ENCODE peak calls at places on chromosomes 13 and 19, in seven cellular contexts. F, D, Z, K, X, U and C are unnamed samples. For H3K4me1, the result is how much of the 10 kb centered on the place peaks cover.

GRCh38 chr13:35704331-35704730 is 227.8 kb upstream of the MAB21L1 start:
- DNase-seq in F (no peak), D (no peak), K (peak), Z (no peak), X (no peak), U (no peak), C (no peak)

GRCh38 chr19:28166025-28166424 is 1046.9 kb downstream of the UQCRFS1 start:
- DNase-seq in F (no peak), D (no peak), X (no peak), U (no peak), Z (no peak), K (no peak), C (no peak)

GRCh38 chr13:30752991-30753616 is 17.8 kb downstream of the ALOX5AP start:
- DNase-seq in U (no peak), Z (no peak), F (no peak), D (no peak), K (no peak), X (no peak), C (peak)

GRCh38 chr19:3047307-3048189 is 14.7 kb downstream of the TLE5 start:
- DNase-seq in F (peak), K (peak), U (peak), Z (peak), D (peak), X (peak), C (peak)

GRCh38 chr19:48607359-48607755 is 815 bp downstream of the SPACA4 start:
- DNase-seq in X (no peak), D (no peak), K (no peak), U (no peak), Z (no peak), F (no peak), C (no peak)

GRCh38 chr19:16760990-16761389 is 41.3 kb downstream of the NWD1 start:
- DNase-seq in D (no peak), F (no peak), U (no peak), X (no peak), Z (no peak), K (no peak), C (no peak)

GRCh38 chr13:39016789-39017188 is 21.1 kb downstream of the PROSER1 start:
- DNase-seq in D (no peak), U (no peak), F (peak), X (no peak), K (no peak), Z (no peak), C (no peak)

GRCh38 chr13:42272115-42272756 is at the start of gene AKAP11:
- DNase-seq in U (peak), X (no peak), F (peak), D (no peak), Z (peak), K (peak), C (peak)

GRCh38 chr19:29603308-29603707 is 2.8 kb upstream of the POP4 start:
- DNase-seq in U (no peak), D (no peak), Z (peak), F (no peak), X (no peak), K (no peak), C (no peak)

GRCh38 chr13:25980255-25980654 is 71.6 kb downstream of the SHISA2 start:
- DNase-seq in U (no peak), X (no peak), F (peak), K (no peak), Z (no peak), D (no peak), C (no peak)

GRCh38 chr19:40144151-40144550 is 47.1 kb upstream of the MAP3K10 start:
- DNase-seq in F (no peak), Z (no peak), X (no peak), U (no peak), D (no peak), K (no peak), C (peak)

GRCh38 chr19:1173160-1173844 is 766 bp downstream of the SBNO2 start:
- DNase-seq in D (peak), X (no peak), K (peak), U (no peak), F (no peak), Z (peak), C (no peak)

GRCh38 chr13:95288899-95289500 is 12.3 kb downstream of the ABCC4 start:
- DNase-seq in D (no peak), Z (no peak), F (no peak), X (no peak), U (no peak), K (no peak), C (no peak)

GRCh38 chr13:79457948-79458347 is 23.0 kb upstream of the NDFIP2 start:
- DNase-seq in Z (no peak), X (no peak), U (no peak), K (no peak), D (no peak), F (peak), C (no peak)

GRCh38 chr13:77863037-77863630 is 55.5 kb downstream of the EDNRB start:
- DNase-seq in X (no peak), D (no peak), K (no peak), Z (no peak), F (no peak), U (no peak), C (no peak)

GRCh38 chr19:1856698-1857603 is 6.4 kb downstream of the KLF16 start:
- DNase-seq in D (peak), U (no peak), X (no peak), F (peak), Z (peak), K (peak), C (no peak)

GRCh38 chr19:15038304-15038703 is 11.0 kb upstream of the CASP14 start:
- DNase-seq in F (no peak), U (no peak), K (no peak), Z (no peak), X (no peak), D (no peak), C (no peak)

GRCh38 chr13:53142301-53142700 is 113.7 kb downstream of the OLFM4 start:
- DNase-seq in F (peak), Z (no peak), X (no peak), D (no peak), K (no peak), U (no peak), C (no peak)

GRCh38 chr19:39236527-39236926 is 8.3 kb downstream of the IFNL3 start:
- DNase-seq in F (no peak), U (no peak), K (no peak), X (no peak), Z (no peak), D (no peak), C (no peak)

GRCh38 chr13:39250440-39250839 is 212.2 kb downstream of the NHLRC3 start:
- DNase-seq in Z (no peak), U (no peak), X (no peak), K (no peak), D (no peak), F (no peak), C (no peak)

GRCh38 chr19:52270266-52270885 is 989 bp downstream of the ZNF766 start:
- DNase-seq in U (no peak), K (no peak), F (no peak), D (no peak), Z (no peak), X (no peak), C (no peak)

GRCh38 chr13:26482451-26483197 is 74.9 kb upstream of the WASF3 start:
- DNase-seq in X (peak), Z (peak), U (no peak), K (peak), D (peak), F (peak), C (peak)

GRCh38 chr19:6210721-6211600 is 68.8 kb downstream of the MLLT1 start:
- DNase-seq in F (no peak), D (no peak), X (no peak), U (no peak), Z (peak), K (no peak), C (no peak)

GRCh38 chr19:47145639-47146486 is 15.2 kb downstream of the SAE1 start:
- DNase-seq in U (no peak), Z (no peak), D (no peak), F (no peak), X (no peak), K (no peak), C (peak)

GRCh38 chr19:16527971-16528521 is 14.2 kb downstream of the CHERP start:
- DNase-seq in F (peak), Z (no peak), D (no peak), K (no peak), U (no peak), X (no peak), C (peak)

GRCh38 chr19:18878858-18879578 is 16.9 kb downstream of the CERS1 start:
- DNase-seq in X (no peak), K (peak), U (no peak), F (no peak), D (no peak), Z (no peak), C (no peak)

GRCh38 chr13:26046639-26047038 is 5.2 kb downstream of the SHISA2 start:
- DNase-seq in U (no peak), D (no peak), Z (no peak), X (no peak), K (no peak), F (no peak), C (no peak)

GRCh38 chr13:31773538-31773937 is 34.2 kb downstream of the RXFP2 start:
- DNase-seq in Z (no peak), F (peak), D (no peak), K (no peak), U (no peak), X (no peak), C (no peak)

GRCh38 chr13:33275916-33276315 is 9.6 kb downstream of the STARD13 start:
- DNase-seq in X (no peak), K (no peak), D (no peak), Z (no peak), F (peak), U (no peak), C (no peak)
- H3K4me1 ChIP-seq in X (under half), K (half or more), D (under half), Z (half or more), F (under half), U (under half), C (under half)

GRCh38 chr19:13025819-13026477 is 30.7 kb downstream of the NFIX start:
- DNase-seq in K (no peak), X (no peak), U (no peak), D (no peak), Z (no peak), F (no peak), C (no peak)

GRCh38 chr19:13024958-13025653 is 29.8 kb downstream of the NFIX start:
- DNase-seq in F (no peak), X (no peak), D (no peak), K (no peak), Z (peak), U (no peak), C (no peak)

GRCh38 chr19:13027557-13027956 is 32.3 kb downstream of the NFIX start:
- DNase-seq in F (no peak), X (no peak), Z (no peak), U (no peak), K (no peak), D (no peak), C (no peak)

GRCh38 chr19:13027031-13027430 is 31.8 kb downstream of the NFIX start:
- DNase-seq in F (no peak), Z (no peak), X (no peak), K (no peak), U (no peak), D (no peak), C (no peak)

DNA sequence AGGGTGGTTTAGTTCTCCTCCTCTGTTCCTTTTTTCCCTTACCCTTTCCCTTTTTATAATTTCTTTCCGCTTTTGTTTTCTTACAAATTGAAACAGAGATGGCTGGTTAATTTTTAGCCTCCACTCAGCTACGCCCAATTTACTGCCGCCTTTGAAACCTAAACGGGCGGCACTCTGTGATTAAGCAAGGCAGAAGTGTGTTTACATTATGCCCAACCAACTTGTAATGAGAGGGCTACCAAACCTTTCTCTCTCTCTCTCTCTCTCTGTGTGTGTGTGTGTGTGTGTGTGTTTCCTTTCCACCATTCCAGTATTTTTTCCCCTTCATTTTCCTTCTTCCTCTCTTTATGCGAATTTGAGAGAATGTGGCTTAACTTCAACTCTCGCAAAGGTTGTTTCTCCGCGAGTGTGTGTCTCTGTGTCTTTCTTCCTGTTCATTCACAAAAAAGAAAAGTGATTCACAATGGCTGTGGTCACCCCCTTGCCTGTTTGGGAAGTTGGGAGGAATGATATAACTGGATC is 31.3 kb downstream of the NFIX start:
- DNase-seq in U (no peak), Z (no peak), F (peak), D (no peak), X (no peak), K (no peak), C (no peak)
- H3K27ac ChIP-seq in U (peak), Z (peak), F (no peak), D (no peak), X (no peak), K (peak), C (no peak)

GRCh38 chr13:113581871-113582270 is 2.7 kb upstream of the TFDP1 start:
- DNase-seq in Z (no peak), D (no peak), X (no peak), F (no peak), U (no peak), K (peak), C (no peak)
- H3K4me1 ChIP-seq in Z (under half), D (under half), X (under half), F (under half), U (under half), K (under half), C (under half)

GRCh38 chr19:4635763-4636135 is 3.6 kb upstream of the TNFAIP8L1 start:
- DNase-seq in U (no peak), Z (no peak), D (no peak), X (no peak), K (no peak), F (no peak), C (no peak)

GRCh38 chr19:4638330-4638729 is 986 bp upstream of the TNFAIP8L1 start:
- DNase-seq in D (no peak), F (peak), X (no peak), Z (no peak), U (no peak), K (no peak), C (no peak)

GRCh38 chr19:4638828-4639530 is at the start of gene TNFAIP8L1:
- DNase-seq in D (peak), Z (peak), X (peak), K (peak), U (peak), F (peak), C (peak)

GRCh38 chr19:4636761-4637160 is 2.6 kb upstream of the TNFAIP8L1 start:
- DNase-seq in F (no peak), X (no peak), K (no peak), D (no peak), U (no peak), Z (no peak), C (no peak)

GRCh38 chr19:4636151-4636717 is 3.1 kb upstream of the TNFAIP8L1 start:
- DNase-seq in X (peak), D (peak), F (peak), U (no peak), K (no peak), Z (peak), C (peak)
- H3K27ac ChIP-seq in X (peak), D (peak), F (no peak), U (no peak), K (no peak), Z (peak), C (peak)

DNA sequence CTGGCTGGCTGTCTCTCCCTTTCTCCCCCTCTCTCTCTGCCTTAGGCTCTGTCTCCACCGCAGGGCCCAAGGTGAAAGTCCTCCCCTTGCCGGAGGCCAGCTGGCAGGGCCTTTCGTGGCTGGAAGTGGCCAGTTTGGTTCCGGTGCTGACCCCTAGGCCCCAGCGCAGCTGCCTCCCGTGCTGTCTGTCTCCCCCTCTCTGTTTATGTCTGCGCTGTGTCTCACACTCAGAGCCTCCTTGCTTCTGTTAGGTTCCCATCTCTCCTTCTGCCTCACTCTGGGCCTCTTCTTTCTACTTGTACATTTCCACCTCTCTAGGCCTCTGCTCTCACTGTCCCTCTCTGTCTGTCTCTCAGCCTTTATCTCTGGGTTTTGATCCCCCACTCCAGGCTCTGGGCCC is 13.1 kb downstream of the CCDC97 start:
- DNase-seq in D (no peak), U (no peak), F (peak), X (no peak), K (no peak), Z (peak), C (no peak)
- H3K4me1 ChIP-seq in D (under half), U (half or more), F (under half), X (under half), K (half or more), Z (half or more), C (under half)

GRCh38 chr19:55578761-55579747 is 1.6 kb downstream of the ZNF579 start:
- DNase-seq in K (no peak), Z (no peak), D (no peak), X (no peak), U (no peak), F (no peak), C (no peak)

GRCh38 chr19:55580628-55581144 is at the start of gene ZNF579:
- DNase-seq in D (peak), U (peak), X (peak), Z (peak), F (peak), K (peak), C (peak)

GRCh38 chr19:55581828-55582223 is 1.2 kb upstream of the ZNF579 start:
- DNase-seq in Z (no peak), U (no peak), D (no peak), X (no peak), F (no peak), K (no peak), C (no peak)

GRCh38 chr19:55579766-55580621 is 654 bp downstream of the ZNF579 start:
- DNase-seq in K (no peak), X (no peak), D (no peak), F (peak), Z (no peak), U (no peak), C (no peak)

GRCh38 chr19:55581145-55581827 is 638 bp upstream of the ZNF579 start:
- DNase-seq in F (no peak), K (no peak), X (no peak), D (no peak), U (no peak), Z (no peak), C (no peak)
- H3K27ac ChIP-seq in F (peak), K (peak), X (peak), D (peak), U (peak), Z (peak), C (peak)

GRCh38 chr19:55486043-55486970 is 1.3 kb downstream of the NAT14 start:
- DNase-seq in Z (peak), D (no peak), K (no peak), U (no peak), F (no peak), X (no peak), C (no peak)
- H3K4me1 ChIP-seq in Z (half or more), D (under half), K (half or more), U (under half), F (under half), X (under half), C (under half)